ENCODE peak calls at places on chromosomes 2 and 18, in four cellular contexts. One of them, this sample, is unnamed.

GRCh38 chr2:216884347-216884746 is 24.5 kb upstream of the TNP1 start:
- DNase-seq in mesendoderm: no peak
- DNase-seq in heart right ventricle: no peak
- DNase-seq in GM23248: no peak
- DNase-seq in this sample: no peak

GRCh38 chr2:164351536-164351935 is 269.7 kb downstream of the GRB14 start:
- DNase-seq in mesendoderm: no peak
- DNase-seq in GM23248: no peak
- DNase-seq in heart right ventricle: no peak
- DNase-seq in this sample: no peak

GRCh38 chr18:23499571-23499889 is 3.8 kb upstream of the RMC1 start:
- DNase-seq in GM23248: no peak
- DNase-seq in heart right ventricle: no peak
- DNase-seq in mesendoderm: no peak
- DNase-seq in this sample: no peak

GRCh38 chr2:221346411-221346810 is 225.7 kb downstream of the EPHA4 start:
- DNase-seq in GM23248: peak
- DNase-seq in mesendoderm: no peak
- DNase-seq in heart right ventricle: no peak
- DNase-seq in this sample: no peak

GRCh38 chr2:158214431-158214830 is 112.8 kb downstream of the UPP2 start:
- DNase-seq in mesendoderm: no peak
- DNase-seq in heart right ventricle: no peak
- DNase-seq in GM23248: peak
- DNase-seq in this sample: peak

GRCh38 chr2:209472386-209472832 is 48.6 kb downstream of the MAP2 start:
- DNase-seq in heart right ventricle: no peak
- DNase-seq in mesendoderm: no peak
- DNase-seq in GM23248: peak
- DNase-seq in this sample: no peak

GRCh38 chr2:24521975-24522639 is 31.1 kb downstream of the NCOA1 start:
- DNase-seq in GM23248: no peak
- DNase-seq in mesendoderm: no peak
- DNase-seq in heart right ventricle: no peak
- DNase-seq in this sample: no peak

GRCh38 chr18:22169011-22169888 is at the start of gene GATA6:
- DNase-seq in GM23248: peak
- DNase-seq in heart right ventricle: peak
- DNase-seq in mesendoderm: peak
- DNase-seq in this sample: peak

GRCh38 chr2:38446972-38447561 is 70.0 kb upstream of the ATL2 start:
- DNase-seq in mesendoderm: no peak
- DNase-seq in heart right ventricle: no peak
- DNase-seq in GM23248: no peak
- DNase-seq in this sample: no peak

GRCh38 chr2:216576611-216577010 is 56.6 kb upstream of the IGFBP2 start:
- DNase-seq in GM23248: no peak
- DNase-seq in heart right ventricle: no peak
- DNase-seq in mesendoderm: no peak
- DNase-seq in this sample: no peak

GRCh38 chr2:112958428-112959108 is 19.2 kb upstream of the IL36G start:
- DNase-seq in heart right ventricle: no peak
- DNase-seq in mesendoderm: peak
- DNase-seq in GM23248: peak
- DNase-seq in this sample: peak

GRCh38 chr18:47930844-47931706 is 616 bp upstream of the SMAD2 start:
- DNase-seq in heart right ventricle: peak
- DNase-seq in mesendoderm: peak
- DNase-seq in GM23248: peak
- DNase-seq in this sample: peak

GRCh38 chr2:212811036-212811805 is 272.6 kb upstream of the ERBB4 start:
- DNase-seq in heart right ventricle: no peak
- DNase-seq in mesendoderm: no peak
- DNase-seq in GM23248: peak
- DNase-seq in this sample: no peak

GRCh38 chr18:54381640-54382039 is 23.9 kb downstream of the C18orf54 start:
- DNase-seq in heart right ventricle: no peak
- DNase-seq in GM23248: no peak
- DNase-seq in mesendoderm: no peak
- DNase-seq in this sample: no peak

GRCh38 chr2:28736034-28736433 is 15.6 kb upstream of the PPP1CB start:
- DNase-seq in heart right ventricle: peak
- DNase-seq in GM23248: peak
- DNase-seq in mesendoderm: no peak
- DNase-seq in this sample: no peak

GRCh38 chr18:50934545-50935211 is 33.2 kb upstream of the ELAC1 start:
- DNase-seq in heart right ventricle: no peak
- DNase-seq in GM23248: no peak
- DNase-seq in mesendoderm: no peak
- DNase-seq in this sample: no peak

GRCh38 chr2:47512581-47513083 is 109.7 kb downstream of the MSH2 start:
- DNase-seq in GM23248: no peak
- DNase-seq in heart right ventricle: no peak
- DNase-seq in mesendoderm: peak
- DNase-seq in this sample: no peak

GRCh38 chr18:48529796-48530195 is 9.0 kb upstream of the CTIF start:
- DNase-seq in heart right ventricle: no peak
- DNase-seq in mesendoderm: peak
- DNase-seq in GM23248: peak
- DNase-seq in this sample: no peak

GRCh38 chr2:41856946-41857345 is 190.9 kb upstream of the PKDCC start:
- DNase-seq in heart right ventricle: no peak
- DNase-seq in mesendoderm: no peak
- DNase-seq in GM23248: no peak
- DNase-seq in this sample: no peak

GRCh38 chr2:196592331-196592911 is 47.1 kb upstream of the CCDC150 start:
- DNase-seq in heart right ventricle: peak
- DNase-seq in GM23248: peak
- DNase-seq in mesendoderm: peak
- DNase-seq in this sample: no peak

GRCh38 chr2:35783723-35784122 is 571.9 kb upstream of the CRIM1 start:
- DNase-seq in heart right ventricle: no peak
- DNase-seq in mesendoderm: peak
- DNase-seq in GM23248: no peak
- DNase-seq in this sample: peak

GRCh38 chr18:78517328-78517727 is 462.3 kb upstream of the SALL3 start:
- DNase-seq in heart right ventricle: no peak
- DNase-seq in GM23248: no peak
- DNase-seq in mesendoderm: no peak
- DNase-seq in this sample: no peak

GRCh38 chr2:210546424-210547223 is 9.8 kb upstream of the CPS1 start:
- DNase-seq in heart right ventricle: peak
- DNase-seq in mesendoderm: no peak
- DNase-seq in GM23248: no peak
- DNase-seq in this sample: peak

GRCh38 chr2:96847586-96847985 is 3.8 kb upstream of the ANKRD23 start:
- DNase-seq in heart right ventricle: no peak
- DNase-seq in mesendoderm: no peak
- DNase-seq in GM23248: no peak
- DNase-seq in this sample: no peak

GRCh38 chr2:146661494-146662096 is 1183.2 kb upstream of the ACVR2A start:
- DNase-seq in GM23248: peak
- DNase-seq in mesendoderm: peak
- DNase-seq in heart right ventricle: no peak
- DNase-seq in this sample: peak

GRCh38 chr2:143937563-143938346 is 582.2 kb downstream of the ZEB2 start:
- DNase-seq in heart right ventricle: no peak
- DNase-seq in GM23248: peak
- DNase-seq in mesendoderm: peak
- DNase-seq in this sample: peak

GRCh38 chr18:33107511-33107910 is 333.0 kb downstream of the CCDC178 start:
- DNase-seq in heart right ventricle: no peak
- DNase-seq in mesendoderm: no peak
- DNase-seq in GM23248: no peak
- DNase-seq in this sample: no peak

GRCh38 chr2:47560107-47560819 is 157.3 kb downstream of the MSH2 start:
- DNase-seq in heart right ventricle: peak
- DNase-seq in GM23248: no peak
- DNase-seq in mesendoderm: no peak
- DNase-seq in this sample: no peak

GRCh38 chr18:78725426-78725825 is 254.2 kb upstream of the SALL3 start:
- DNase-seq in GM23248: no peak
- DNase-seq in mesendoderm: no peak
- DNase-seq in heart right ventricle: no peak
- DNase-seq in this sample: no peak

GRCh38 chr2:9232166-9232479 is 25.5 kb downstream of the ASAP2 start:
- DNase-seq in mesendoderm: no peak
- DNase-seq in GM23248: no peak
- DNase-seq in heart right ventricle: no peak
- DNase-seq in this sample: no peak
- H3K27ac ChIP-seq in mesendoderm: no peak
- H3K27ac ChIP-seq in GM23248: peak
- H3K27ac ChIP-seq in heart right ventricle: no peak
- H3K27ac ChIP-seq in this sample: no peak

GRCh38 chr2:42971947-42972736 is 179.8 kb upstream of the HAAO start:
- DNase-seq in heart right ventricle: no peak
- DNase-seq in GM23248: peak
- DNase-seq in mesendoderm: peak
- DNase-seq in this sample: no peak
- H3K27ac ChIP-seq in heart right ventricle: no peak
- H3K27ac ChIP-seq in GM23248: no peak
- H3K27ac ChIP-seq in mesendoderm: no peak
- H3K27ac ChIP-seq in this sample: no peak

GRCh38 chr2:102657770-102658169 is 38.4 kb downstream of the SLC9A2 start:
- DNase-seq in GM23248: no peak
- DNase-seq in heart right ventricle: no peak
- DNase-seq in mesendoderm: peak
- DNase-seq in this sample: no peak
- H3K27ac ChIP-seq in GM23248: no peak
- H3K27ac ChIP-seq in heart right ventricle: no peak
- H3K27ac ChIP-seq in mesendoderm: no peak
- H3K27ac ChIP-seq in this sample: no peak

GRCh38 chr2:103165836-103166235 is 404.0 kb downstream of the TMEM182 start:
- DNase-seq in heart right ventricle: no peak
- DNase-seq in mesendoderm: peak
- DNase-seq in GM23248: no peak
- DNase-seq in this sample: no peak

GRCh38 chr2:103166406-103167324 is 404.8 kb downstream of the TMEM182 start:
- DNase-seq in mesendoderm: no peak
- DNase-seq in GM23248: no peak
- DNase-seq in heart right ventricle: no peak
- DNase-seq in this sample: peak

GRCh38 chr2:103169856-103170255 is 408.0 kb downstream of the TMEM182 start:
- DNase-seq in mesendoderm: no peak
- DNase-seq in GM23248: no peak
- DNase-seq in heart right ventricle: no peak
- DNase-seq in this sample: no peak

GRCh38 chr2:103172821-103173220 is 411.0 kb downstream of the TMEM182 start:
- DNase-seq in GM23248: no peak
- DNase-seq in mesendoderm: no peak
- DNase-seq in heart right ventricle: no peak
- DNase-seq in this sample: no peak

DNA sequence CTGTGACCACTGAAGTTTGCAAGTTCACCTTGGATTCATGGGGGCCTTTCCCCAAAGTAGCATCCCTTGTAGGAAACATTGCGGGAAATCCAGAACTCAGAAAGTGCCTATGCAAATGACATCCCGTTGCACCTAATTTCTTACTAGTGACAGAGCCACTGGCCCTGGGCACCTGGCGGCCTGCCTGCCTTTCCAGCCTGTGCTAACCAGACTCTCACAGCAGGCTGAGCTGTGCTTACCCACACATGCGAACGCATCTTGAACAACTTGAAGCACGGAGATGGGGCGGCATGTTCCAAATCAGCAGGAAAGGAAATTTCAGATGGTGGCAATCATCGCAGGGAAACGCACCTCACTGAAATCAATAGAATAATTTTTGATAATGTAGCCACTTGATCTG is 405.8 kb downstream of the TMEM182 start:
- DNase-seq in GM23248: no peak
- DNase-seq in heart right ventricle: no peak
- DNase-seq in mesendoderm: no peak
- DNase-seq in this sample: no peak
- H3K27ac ChIP-seq in GM23248: no peak
- H3K27ac ChIP-seq in heart right ventricle: no peak
- H3K27ac ChIP-seq in mesendoderm: no peak
- H3K27ac ChIP-seq in this sample: no peak

GRCh38 chr2:33275689-33276444 is 200.6 kb upstream of the RASGRP3 start:
- DNase-seq in mesendoderm: no peak
- DNase-seq in GM23248: peak
- DNase-seq in heart right ventricle: peak
- DNase-seq in this sample: peak

GRCh38 chr2:33274524-33274923 is 201.9 kb upstream of the RASGRP3 start:
- DNase-seq in mesendoderm: peak
- DNase-seq in GM23248: no peak
- DNase-seq in heart right ventricle: no peak
- DNase-seq in this sample: no peak

GRCh38 chr2:33268246-33268831 is 208.1 kb upstream of the RASGRP3 start:
- DNase-seq in heart right ventricle: no peak
- DNase-seq in GM23248: peak
- DNase-seq in mesendoderm: no peak
- DNase-seq in this sample: no peak

GRCh38 chr2:33273479-33273878 is 203.0 kb upstream of the RASGRP3 start:
- DNase-seq in mesendoderm: no peak
- DNase-seq in heart right ventricle: no peak
- DNase-seq in GM23248: no peak
- DNase-seq in this sample: no peak

DNA sequence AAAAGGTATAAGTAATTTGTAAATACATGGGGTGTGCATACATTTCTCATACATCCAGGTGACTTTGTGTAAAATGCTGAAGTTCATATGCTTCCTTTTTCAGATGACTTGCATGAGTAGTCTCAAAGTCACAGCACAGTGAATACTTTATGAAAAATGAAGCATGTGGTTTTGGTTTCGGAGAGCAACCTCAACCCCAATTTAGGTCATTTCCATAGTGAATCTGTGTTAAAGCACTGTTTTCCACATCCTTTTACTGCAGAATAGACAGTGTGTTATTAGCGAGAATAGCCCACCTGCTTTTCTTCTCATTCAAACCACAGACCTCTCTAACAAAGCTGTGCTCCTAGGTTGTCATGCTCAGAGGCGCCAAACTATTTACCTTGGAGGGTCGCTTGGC is 204.4 kb upstream of the RASGRP3 start:
- DNase-seq in heart right ventricle: no peak
- DNase-seq in mesendoderm: no peak
- DNase-seq in GM23248: peak
- DNase-seq in this sample: no peak
- H3K27ac ChIP-seq in heart right ventricle: no peak
- H3K27ac ChIP-seq in mesendoderm: no peak
- H3K27ac ChIP-seq in GM23248: peak
- H3K27ac ChIP-seq in this sample: no peak

GRCh38 chr2:230418341-230419016 is 2.5 kb downstream of the SP100 start:
- DNase-seq in heart right ventricle: no peak
- DNase-seq in mesendoderm: no peak
- DNase-seq in GM23248: peak
- DNase-seq in this sample: no peak
- H3K27ac ChIP-seq in heart right ventricle: peak
- H3K27ac ChIP-seq in mesendoderm: no peak
- H3K27ac ChIP-seq in GM23248: peak
- H3K27ac ChIP-seq in this sample: no peak

GRCh38 chr2:239532859-239533258 is 132.0 kb upstream of the HDAC4 start:
- DNase-seq in GM23248: no peak
- DNase-seq in mesendoderm: no peak
- DNase-seq in heart right ventricle: no peak
- DNase-seq in this sample: peak
- H3K27ac ChIP-seq in GM23248: no peak
- H3K27ac ChIP-seq in mesendoderm: no peak
- H3K27ac ChIP-seq in heart right ventricle: no peak
- H3K27ac ChIP-seq in this sample: no peak